ENCODE peak calls at places on chromosome 12, in five cellular contexts. L is body of pancreas, M is HCT116, G is upper lobe of left lung, Z is IMR-90. D is an unnamed sample.

GRCh38 chr12:4037747-4038312 is 164.6 kb upstream of the PARP11 start:
- DNase-seq in Z (peak), M (no peak), G (peak), L (peak), D (no peak)

GRCh38 chr12:33247625-33248024 is 192.0 kb downstream of the SYT10 start:
- DNase-seq in G (no peak), L (no peak), Z (no peak), M (no peak), D (no peak)

GRCh38 chr12:76636141-76636692 is 76.6 kb upstream of the OSBPL8 start:
- DNase-seq in M (no peak), G (no peak), Z (peak), L (no peak), D (peak)

GRCh38 chr12:27709932-27710591 is 570 bp upstream of the MRPS35 start:
- DNase-seq in Z (peak), M (no peak), L (peak), G (no peak), D (peak)

GRCh38 chr12:29212682-29213397 is 63.8 kb downstream of the FAR2 start:
- DNase-seq in Z (no peak), L (no peak), G (no peak), M (no peak), D (no peak)

GRCh38 chr12:115597157-115597712 is 680.3 kb downstream of the MED13L start:
- DNase-seq in L (no peak), M (peak), G (no peak), Z (peak), D (no peak)

GRCh38 chr12:76890407-76891143 is 11.8 kb upstream of the CSRP2 start:
- DNase-seq in Z (no peak), L (no peak), G (no peak), M (peak), D (no peak)

GRCh38 chr12:25546318-25546717 is 6.8 kb downstream of the LMNTD1 start:
- DNase-seq in M (no peak), G (no peak), L (no peak), Z (peak), D (no peak)

GRCh38 chr12:63276537-63277365 is 125.8 kb upstream of the AVPR1A start:
- DNase-seq in G (no peak), M (peak), Z (peak), L (peak), D (peak)

GRCh38 chr12:4899361-4899760 is 10.3 kb upstream of the KCNA1 start:
- DNase-seq in M (no peak), G (no peak), L (no peak), Z (no peak), D (no peak)

GRCh38 chr12:59904874-59905521 is 309.2 kb downstream of the SLC16A7 start:
- DNase-seq in G (no peak), L (no peak), M (no peak), Z (peak), D (no peak)

GRCh38 chr12:50985322-50985721 is 33.0 kb downstream of the HIGD1C start:
- DNase-seq in M (peak), L (no peak), G (peak), Z (peak), D (no peak)

GRCh38 chr12:22051114-22051698 is 5.2 kb downstream of the CMAS start:
- DNase-seq in Z (no peak), L (no peak), G (no peak), M (no peak), D (no peak)

GRCh38 chr12:26833692-26834168 is 736 bp upstream of the ITPR2 start:
- DNase-seq in L (peak), M (no peak), G (peak), Z (peak), D (peak)

GRCh38 chr12:28955921-28956320 is 193.2 kb upstream of the FAR2 start:
- DNase-seq in M (no peak), G (no peak), Z (no peak), L (no peak), D (no peak)

GRCh38 chr12:31029916-31030562 is 43.6 kb upstream of the DDX11 start:
- DNase-seq in Z (no peak), L (no peak), G (no peak), M (no peak), D (no peak)

GRCh38 chr12:54658306-54659264 is 10.4 kb upstream of the DCD start:
- DNase-seq in M (peak), L (peak), G (no peak), Z (peak), D (peak)

GRCh38 chr12:45726594-45727300 is 2.8 kb upstream of the ARID2 start:
- DNase-seq in M (no peak), L (peak), G (peak), Z (peak), D (peak)

DNA sequence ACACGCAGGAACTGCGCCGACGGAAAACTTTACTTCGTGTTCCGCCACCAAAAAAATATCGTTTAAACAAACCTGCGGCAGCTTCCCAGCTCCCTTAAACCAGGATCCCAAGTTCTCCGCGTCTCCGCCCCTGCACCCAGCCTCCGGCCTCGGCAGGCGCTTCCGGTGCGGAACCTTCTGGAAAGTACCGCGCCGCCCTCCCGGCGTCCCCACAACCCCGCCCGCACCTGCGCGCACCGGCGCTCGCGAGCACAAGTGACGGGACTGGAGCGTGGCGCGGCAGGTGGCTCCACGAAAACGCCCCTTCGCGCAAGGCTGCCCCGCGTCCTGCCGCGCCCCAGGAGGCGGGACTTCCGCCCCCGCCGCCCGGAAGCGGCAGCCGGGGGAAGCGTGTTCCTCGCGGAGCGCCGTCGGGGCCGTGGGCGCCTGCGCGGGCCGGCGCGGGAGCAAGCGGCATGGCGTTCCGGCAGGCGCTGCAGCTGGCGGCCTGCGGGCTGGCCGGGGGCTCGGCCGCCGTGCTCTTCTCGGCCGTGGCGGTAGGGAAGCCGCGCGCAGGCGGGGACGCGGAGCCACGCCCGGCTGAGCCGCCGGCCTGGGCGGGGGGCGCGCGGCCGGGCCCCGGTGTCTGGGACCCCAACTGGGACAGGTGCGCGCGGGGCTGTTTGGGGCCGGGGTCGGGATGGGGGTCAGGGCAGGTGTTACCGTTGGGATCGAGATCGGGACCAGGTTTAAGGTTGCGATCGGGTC is at the start of gene PGAM5:
- DNase-seq in L (peak), M (peak), G (peak), Z (peak), D (peak)
- TF ChIP-seq POLR2A in L (peak), M (no peak), G (peak), Z (peak), D (peak)

GRCh38 chr12:55727643-55728184 is 1.1 kb downstream of the CD63 start:
- DNase-seq in M (no peak), L (peak), G (peak), Z (peak), D (peak)

GRCh38 chr12:55728932-55729591 is at the start of gene CD63:
- DNase-seq in M (no peak), Z (peak), G (peak), L (peak), D (peak)

GRCh38 chr12:55730447-55730820 is 1.6 kb upstream of the CD63 start:
- DNase-seq in G (no peak), L (no peak), M (no peak), Z (no peak), D (peak)

GRCh38 chr12:55728185-55728931 is 451 bp downstream of the CD63 start:
- DNase-seq in M (no peak), G (peak), L (peak), Z (peak), D (peak)

GRCh38 chr12:55729592-55730446 is 1.0 kb upstream of the CD63 start:
- DNase-seq in G (peak), L (peak), Z (peak), M (peak), D (peak)
- TF ChIP-seq POLR2A in G (peak), L (peak), Z (peak), M (no peak), D (peak)

GRCh38 chr12:110046451-110047187 is 1.7 kb downstream of the C12orf76 start:
- DNase-seq in L (no peak), Z (no peak), G (no peak), M (no peak), D (peak)

GRCh38 chr12:110047297-110047940 is 903 bp downstream of the C12orf76 start:
- DNase-seq in M (no peak), Z (no peak), G (no peak), L (no peak), D (no peak)

GRCh38 chr12:110050927-110051326 is 2.6 kb upstream of the C12orf76 start:
- DNase-seq in M (no peak), L (no peak), Z (no peak), G (no peak), D (no peak)

GRCh38 chr12:110048242-110049027 is at the start of gene C12orf76:
- DNase-seq in G (peak), L (peak), Z (peak), M (peak), D (peak)
- TF ChIP-seq POLR2A in G (peak), L (peak), Z (peak), M (peak), D (peak)

GRCh38 chr12:6828671-6829531 is 694 bp downstream of the P3H3 start:
- DNase-seq in Z (peak), M (no peak), G (peak), L (peak), D (no peak)
- TF ChIP-seq POLR2A in Z (no peak), M (peak), G (no peak), L (peak), D (no peak)

GRCh38 chr12:6662602-6662905 is 365 bp downstream of the ING4 start:
- DNase-seq in G (no peak), L (no peak), M (no peak), Z (no peak), D (peak)

GRCh38 chr12:6666211-6666610 is 3.3 kb upstream of the ING4 start:
- DNase-seq in L (no peak), G (no peak), M (no peak), Z (no peak), D (no peak)

GRCh38 chr12:6667559-6668210 is 4.8 kb upstream of the ING4 start:
- DNase-seq in Z (no peak), L (no peak), M (peak), G (no peak), D (no peak)

GRCh38 chr12:6664902-6665301 is 2.0 kb upstream of the ING4 start:
- DNase-seq in M (no peak), Z (no peak), L (no peak), G (no peak), D (no peak)

GRCh38 chr12:6662906-6663742 is at the start of gene ING4:
- DNase-seq in Z (peak), L (peak), G (peak), M (peak), D (peak)
- TF ChIP-seq POLR2A in Z (peak), L (peak), G (no peak), M (no peak), D (peak)

GRCh38 chr12:56634242-56634836 is 4.2 kb upstream of the BAZ2A start:
- DNase-seq in M (peak), G (peak), L (peak), Z (no peak), D (peak)
- TF ChIP-seq POLR2A in M (no peak), G (no peak), L (peak), Z (no peak), D (no peak)

DNA sequence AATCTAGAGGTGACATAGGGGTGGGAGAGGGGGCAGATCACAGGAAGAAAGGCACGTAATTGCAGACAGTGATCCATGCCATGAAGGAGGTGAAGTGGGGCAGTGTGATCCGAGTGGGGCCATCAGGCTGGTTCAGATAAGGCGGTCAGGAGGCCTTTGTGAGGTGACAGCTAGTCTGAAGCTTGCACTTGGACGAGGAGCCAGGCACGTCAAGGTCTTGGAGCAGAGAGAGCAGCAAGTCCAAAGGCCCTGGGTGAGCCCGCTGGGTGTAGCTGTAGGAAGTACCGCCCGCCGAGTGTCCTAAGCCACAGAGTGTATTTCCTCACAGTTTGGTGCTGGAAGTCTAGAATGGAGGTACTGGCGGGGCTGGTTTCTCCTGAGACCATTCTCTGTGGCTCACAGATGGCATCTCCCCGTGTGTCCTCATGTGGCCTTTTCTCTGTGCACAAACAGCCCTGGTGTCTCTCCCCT is 23.6 kb downstream of the RHOF start:
- DNase-seq in G (no peak), Z (no peak), L (no peak), M (no peak), D (peak)
- TF ChIP-seq POLR2A in G (no peak), Z (no peak), L (no peak), M (no peak), D (peak)

GRCh38 chr12:6952121-6952859 is 1.1 kb downstream of the PTPN6 start:
- DNase-seq in Z (no peak), M (no peak), G (no peak), L (no peak), D (no peak)
- TF ChIP-seq POLR2A in Z (no peak), M (no peak), G (no peak), L (no peak), D (peak)

DNA sequence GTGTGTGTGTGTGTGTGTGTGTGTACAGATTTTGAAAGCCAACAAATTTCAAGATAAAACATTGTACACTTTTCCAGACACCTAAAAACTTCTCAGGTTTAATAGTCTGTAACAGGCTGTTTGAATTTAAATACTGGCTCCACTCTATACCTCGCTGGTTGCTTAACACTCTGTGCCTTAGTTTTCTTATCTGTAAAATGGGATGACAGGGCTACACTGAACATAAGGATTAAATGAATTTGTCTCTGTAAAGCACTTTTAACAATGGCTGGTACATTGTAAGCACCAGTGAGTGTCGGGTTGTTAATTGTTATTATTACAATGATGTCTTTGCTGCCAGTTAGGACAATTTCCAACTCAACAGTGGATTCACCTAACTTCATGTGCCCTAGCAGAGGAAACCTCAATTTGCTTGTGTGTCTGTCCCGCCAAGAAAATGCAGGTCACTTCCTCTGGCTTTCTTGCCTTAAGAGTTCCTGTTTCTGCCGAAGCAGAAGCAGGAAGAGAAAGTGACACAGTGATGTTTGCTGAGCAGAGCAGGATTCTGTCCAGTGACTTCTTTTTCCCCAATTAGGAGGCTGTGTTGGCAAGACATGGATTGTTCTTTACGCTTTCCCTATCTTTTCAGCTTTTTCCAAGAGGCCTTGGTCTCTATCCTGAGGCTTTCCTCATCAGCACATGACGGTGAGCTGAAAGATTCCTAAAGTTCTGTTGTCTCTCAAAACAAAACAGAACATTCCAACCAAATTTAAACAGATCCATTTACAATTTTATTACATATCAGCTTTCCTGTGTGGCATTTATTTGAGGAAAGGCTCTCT is 154.1 kb upstream of the ATP2B1 start:
- DNase-seq in G (peak), M (no peak), Z (no peak), L (no peak), D (peak)
- TF ChIP-seq POLR2A in G (no peak), M (no peak), Z (no peak), L (no peak), D (no peak)

DNA sequence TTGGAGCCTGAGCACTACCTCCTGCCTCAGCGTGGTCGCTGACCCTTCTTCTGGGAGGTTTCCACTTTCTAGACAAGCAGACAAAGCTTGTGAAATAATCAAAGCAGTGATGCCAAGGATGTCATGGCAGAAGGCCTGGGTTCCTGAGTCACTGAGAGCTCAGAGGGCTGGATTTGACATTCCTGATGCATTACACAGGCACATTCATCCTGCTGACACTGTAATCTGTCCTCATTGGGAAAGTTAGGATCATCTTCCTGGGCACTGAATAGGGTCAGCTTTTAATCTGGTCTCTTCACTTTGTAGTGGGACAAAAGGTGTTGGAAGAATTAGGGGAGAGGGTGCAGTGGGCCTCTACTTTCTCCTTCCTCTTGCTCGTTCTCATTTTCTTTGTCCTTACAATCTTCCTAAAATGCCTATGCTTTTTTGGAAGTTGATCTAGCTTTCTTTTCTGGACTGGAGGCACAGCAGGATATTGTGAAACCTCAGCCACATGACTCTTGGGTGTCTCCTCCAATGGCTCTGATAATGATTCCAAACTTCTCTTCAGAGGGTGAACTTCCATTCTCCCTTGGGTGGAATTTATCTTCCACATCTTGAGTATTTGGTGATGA is 29.6 kb downstream of the EEA1 start:
- DNase-seq in G (peak), Z (peak), M (peak), L (peak), D (no peak)
- TF ChIP-seq POLR2A in G (no peak), Z (no peak), M (no peak), L (no peak), D (no peak)

D was measured in erythroblast.